ENCODE peak calls at places on chromosomes 12 and 14, in four cellular contexts. U is HEK293T, Q is GM23248, N is coronary artery. X is an unnamed sample.

GRCh38 chr12:107512391-107512790 is 173.2 kb upstream of the PWP1 start:
- DNase-seq in U (no peak), Q (peak; percentile 60), N (no peak), X (no peak)

GRCh38 chr12:109736552-109737108 is 23.0 kb downstream of the FAM222A start:
- DNase-seq in U (peak; percentile 24), Q (peak; percentile 78), N (no peak), X (no peak)

GRCh38 chr12:49959570-49960473 is 1.9 kb upstream of the AQP5 start:
- DNase-seq in U (no peak), Q (no peak), N (no peak), X (no peak)

GRCh38 chr14:59424707-59425106 is 40.5 kb downstream of the GPR135 start:
- DNase-seq in U (no peak), Q (no peak), N (no peak), X (no peak)

GRCh38 chr14:81423504-81423903 is 23.4 kb upstream of the STON2 start:
- DNase-seq in U (no peak), Q (no peak), N (no peak), X (no peak)

GRCh38 chr12:29113101-29113500 is 36.0 kb upstream of the FAR2 start:
- DNase-seq in U (no peak), Q (peak; percentile 68), N (no peak), X (peak; percentile 87)

GRCh38 chr14:101584049-101584859 is 23.0 kb downstream of the DIO3 start:
- DNase-seq in U (no peak), Q (peak; percentile 58), N (no peak), X (no peak)

GRCh38 chr12:6310771-6311610 is 509 bp downstream of the PLEKHG6 start:
- DNase-seq in U (no peak), Q (no peak), N (no peak), X (no peak)

GRCh38 chr14:104152246-104152575 is 13.8 kb downstream of the KIF26A start:
- DNase-seq in U (no peak), Q (no peak), N (no peak), X (no peak)

GRCh38 chr14:85466678-85467077 is 63.3 kb upstream of the FLRT2 start:
- DNase-seq in U (no peak), Q (peak; percentile 46), N (no peak), X (no peak)

GRCh38 chr12:123058980-123059379 is 78.5 kb downstream of the ARL6IP4 start:
- DNase-seq in U (no peak), Q (peak; percentile 37), N (no peak), X (no peak)

GRCh38 chr14:94971750-94972149 is 185.6 kb downstream of the DICER1 start:
- DNase-seq in U (no peak), Q (peak; percentile 13), N (no peak), X (no peak)

GRCh38 chr12:57390174-57390573 is 40.7 kb downstream of the R3HDM2 start:
- DNase-seq in U (no peak), Q (no peak), N (no peak), X (no peak)

GRCh38 chr12:66050283-66050576 is 80.3 kb downstream of the LLPH start:
- DNase-seq in U (no peak), Q (no peak), N (no peak), X (no peak)

GRCh38 chr12:84542289-84542688 is 370.3 kb downstream of the SLC6A15 start:
- DNase-seq in U (no peak), Q (no peak), N (no peak), X (no peak)

GRCh38 chr12:7642876-7643309 is 22.8 kb downstream of the APOBEC1 start:
- DNase-seq in U (no peak), Q (peak; percentile 37), N (no peak), X (peak; percentile 26)

GRCh38 chr14:94677747-94678146 is 65.6 kb downstream of the SERPINA3 start:
- DNase-seq in U (no peak), Q (no peak), N (peak; percentile 7), X (no peak)

GRCh38 chr14:87461704-87462103 is 531.3 kb downstream of the GALC start:
- DNase-seq in U (no peak), Q (no peak), N (no peak), X (no peak)

GRCh38 chr12:45726594-45727300 is 2.8 kb upstream of the ARID2 start:
- DNase-seq in U (peak; percentile 21), Q (peak; percentile 78), N (peak; percentile 84), X (peak; percentile 11)

GRCh38 chr12:106918746-106919145 is 37.0 kb upstream of the TMEM263 start:
- DNase-seq in U (peak; percentile 53), Q (no peak), N (no peak), X (no peak)

GRCh38 chr12:6827437-6827894 is 741 bp upstream of the P3H3 start:
- DNase-seq in U (peak; percentile 84), Q (peak; percentile 90), N (peak; percentile 90), X (peak; percentile 74)

GRCh38 chr12:46265734-46266133 is 3.1 kb downstream of the SLC38A1 start:
- DNase-seq in U (no peak), Q (no peak), N (no peak), X (no peak)

GRCh38 chr12:112906712-112907414 is at the start of gene OAS1:
- DNase-seq in U (no peak), Q (peak; percentile 51), N (no peak), X (peak; percentile 68)

GRCh38 chr14:102898298-102898697 is 24.2 kb upstream of the AMN start:
- DNase-seq in U (no peak), Q (no peak), N (no peak), X (no peak)

GRCh38 chr12:132197581-132198281 is 53.5 kb downstream of the NOC4L start:
- DNase-seq in U (no peak), Q (no peak), N (no peak), X (no peak)

GRCh38 chr14:65117795-65118746 is 15.8 kb upstream of the MAX start:
- DNase-seq in U (no peak), Q (no peak), N (no peak), X (no peak)

GRCh38 chr12:108568653-108569154 is 6.3 kb downstream of the ISCU start:
- DNase-seq in U (no peak), Q (no peak), N (no peak), X (no peak)

X was measured in foreskin keratinocyte.